ENCODE peak calls at places on chromosomes 16 and 17, in nine cellular contexts. E is B cell; N is retina; Q is uterus; P is HTR-8/SVneo; A is activated CD4-positive, alpha-beta T cell treated with anti-CD3 and anti-CD28 coated beads for 24 hours; T is kidney; H is WTC11; W is stimulated activated CD4-positive, alpha-beta T cell treated with anti-CD3 and anti-CD28 coated beads, Interleukin-2, amount 100 ng/mL, for 4 hours. S is an unnamed sample.

GRCh38 chr17:40341808-40342574 is 22.5 kb downstream of the GJD3 start:
- DNase-seq in E (peak; percentile 72), N (peak; percentile 74), Q (peak; percentile 83), P (peak; percentile 84), A (no peak), T (peak; percentile 96), H (peak; percentile 82), W (no peak), S (no peak)

GRCh38 chr16:8568231-8568617 is 22.1 kb downstream of the TMEM114 start:
- DNase-seq in E (no peak), N (no peak), Q (no peak), P (no peak), A (no peak), T (no peak), H (no peak), W (no peak), S (no peak)

GRCh38 chr16:81996664-81997529 is 14.4 kb downstream of the SDR42E1 start:
- DNase-seq in E (no peak), N (no peak), Q (peak; percentile 20), P (peak; percentile 53), A (no peak), T (no peak), H (no peak), W (no peak), S (no peak)

GRCh38 chr17:34261568-34261967 is 6.5 kb downstream of the CCL2 start:
- DNase-seq in E (no peak), N (no peak), Q (no peak), P (no peak), A (no peak), T (no peak), H (no peak), W (no peak), S (no peak)

GRCh38 chr17:66964930-66965800 is 658 bp downstream of the CACNG4 start:
- DNase-seq in E (no peak), N (peak; percentile 95), Q (no peak), P (peak; percentile 63), A (peak; percentile 9), T (no peak), H (peak; percentile 84), W (no peak), S (no peak)

GRCh38 chr16:4882633-4883285 is 35.5 kb downstream of the UBN1 start:
- DNase-seq in E (no peak), N (no peak), Q (no peak), P (peak; percentile 42), A (no peak), T (no peak), H (no peak), W (no peak), S (no peak)

GRCh38 chr16:1053700-1054368 is 18.7 kb upstream of the SSTR5 start:
- DNase-seq in E (no peak), N (no peak), Q (no peak), P (no peak), A (no peak), T (no peak), H (no peak), W (no peak), S (no peak)

GRCh38 chr17:68600123-68600880 is 865 bp downstream of the FAM20A start:
- DNase-seq in E (no peak), N (peak; percentile 75), Q (peak; percentile 68), P (no peak), A (no peak), T (peak; percentile 83), H (peak; percentile 81), W (no peak), S (no peak)

GRCh38 chr16:67593288-67593687 is 31.0 kb downstream of the CTCF start:
- DNase-seq in E (no peak), N (no peak), Q (no peak), P (no peak), A (no peak), T (no peak), H (no peak), W (no peak), S (no peak)

GRCh38 chr17:78174332-78174869 is 6.0 kb downstream of the SYNGR2 start:
- DNase-seq in E (peak; percentile 58), N (no peak), Q (peak; percentile 50), P (no peak), A (no peak), T (peak; percentile 96), H (no peak), W (no peak), S (no peak)

GRCh38 chr16:28163699-28164584 is 47.8 kb downstream of the XPO6 start:
- DNase-seq in E (no peak), N (no peak), Q (no peak), P (no peak), A (no peak), T (no peak), H (no peak), W (no peak), S (no peak)

GRCh38 chr17:17781591-17782424 is 55.0 kb downstream of the SREBF1 start:
- DNase-seq in E (peak; percentile 52), N (peak; percentile 86), Q (peak; percentile 87), P (peak; percentile 64), A (no peak), T (peak; percentile 92), H (peak; percentile 64), W (peak; percentile 28), S (no peak)

S was measured in CMK.